ENCODE peak calls at places on chromosomes 6 and 20, in five cellular contexts. B, X, P, D and K are unnamed samples.

GRCh38 chr20:44407402-44408184 is 52.1 kb downstream of the HNF4A start:
- DNase-seq in B (peak; percentile 37), X (peak; percentile 37), P (no peak), D (peak; percentile 89), K (no peak)

GRCh38 chr6:133608620-133609019 is 280.3 kb upstream of the TCF21 start:
- DNase-seq in B (no peak), X (no peak), P (no peak), D (no peak), K (no peak)

GRCh38 chr6:13328875-13329183 is 492 bp upstream of the TBC1D7 start:
- DNase-seq in B (no peak), X (no peak), P (no peak), D (no peak), K (no peak)

GRCh38 chr20:57693670-57694329 is 16.0 kb downstream of the PMEPA1 start:
- DNase-seq in B (no peak), X (no peak), P (no peak), D (no peak), K (no peak)

GRCh38 chr20:36154696-36155628 is at the start of gene EPB41L1:
- DNase-seq in B (peak; percentile 38), X (peak; percentile 62), P (no peak), D (no peak), K (no peak)

GRCh38 chr20:48456361-48457184 is 371.2 kb downstream of the PREX1 start:
- DNase-seq in B (no peak), X (no peak), P (no peak), D (no peak), K (no peak)

GRCh38 chr6:5398530-5398929 is 137.2 kb downstream of the FARS2 start:
- DNase-seq in B (peak; percentile 69), X (peak; percentile 50), P (no peak), D (no peak), K (no peak)

GRCh38 chr6:3194535-3195376 is 32.7 kb downstream of the TUBB2B start:
- DNase-seq in B (peak; percentile 73), X (no peak), P (no peak), D (no peak), K (no peak)

GRCh38 chr20:4936851-4937412 is 64.4 kb downstream of the SLC23A2 start:
- DNase-seq in B (no peak), X (no peak), P (no peak), D (no peak), K (no peak)

GRCh38 chr6:145761584-145761983 is 26.3 kb upstream of the EPM2A start:
- DNase-seq in B (no peak), X (no peak), P (no peak), D (no peak), K (no peak)
- TF ChIP-seq CTCF in B (no peak), X (no peak), P (no peak), D (no peak), K (no peak)

GRCh38 chr20:1211954-1212497 is 8.8 kb downstream of the C20orf202 start:
- DNase-seq in B (no peak), X (no peak), P (no peak), D (no peak), K (no peak)

GRCh38 chr20:1207293-1207884 is 4.1 kb downstream of the C20orf202 start:
- DNase-seq in B (no peak), X (no peak), P (no peak), D (no peak), K (no peak)

GRCh38 chr20:1210501-1210900 is 7.2 kb downstream of the C20orf202 start:
- DNase-seq in B (no peak), X (peak; percentile 30), P (no peak), D (no peak), K (no peak)

GRCh38 chr20:1206749-1207148 is 3.5 kb downstream of the C20orf202 start:
- DNase-seq in B (no peak), X (no peak), P (no peak), D (no peak), K (no peak)

DNA sequence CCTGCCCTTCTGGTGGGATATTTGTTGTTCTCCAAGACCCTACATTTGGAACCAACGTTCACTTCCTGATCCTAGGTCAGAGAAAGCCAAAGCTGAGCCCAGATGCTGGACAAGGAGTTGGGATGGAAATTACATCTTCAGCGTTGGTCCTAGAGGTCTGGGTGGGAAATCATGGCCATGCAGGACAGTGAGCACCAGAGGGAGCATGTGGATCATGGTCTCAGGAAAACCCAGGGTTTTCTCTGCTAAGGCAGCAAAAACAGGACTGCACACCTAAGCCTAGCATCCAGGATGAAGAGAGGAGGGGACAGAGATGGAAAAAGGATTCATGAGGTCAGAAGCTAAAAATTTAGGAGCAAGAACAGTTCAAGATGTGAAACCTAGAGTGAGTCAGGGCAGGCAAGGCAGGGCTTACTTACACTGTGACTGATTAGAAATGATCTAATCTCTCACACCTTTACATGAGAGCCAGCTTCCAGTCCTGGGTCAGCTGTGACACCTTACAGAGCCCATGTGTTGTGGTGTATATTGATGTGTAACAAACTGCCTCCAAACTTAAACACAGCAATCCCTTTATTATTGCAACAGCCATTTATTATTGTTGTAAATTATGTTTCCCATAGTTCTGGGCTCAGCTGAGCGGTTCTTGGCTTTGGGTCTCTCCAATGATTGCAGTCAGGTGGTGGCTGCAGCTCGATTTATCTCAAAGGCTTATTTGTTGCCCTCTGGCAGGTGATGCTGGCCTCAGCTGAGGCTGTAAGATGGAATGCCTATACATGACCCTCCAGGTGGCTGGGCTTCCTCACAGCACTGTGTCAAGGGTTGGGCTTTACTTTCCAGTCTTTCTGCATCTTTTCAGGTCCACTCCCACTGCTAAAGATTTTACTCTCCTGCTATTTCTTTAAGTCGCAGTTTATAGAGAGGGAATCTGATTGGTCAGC is 6.5 kb downstream of the C20orf202 start:
- DNase-seq in B (no peak), X (peak; percentile 44), P (no peak), D (no peak), K (no peak)
- TF ChIP-seq CTCF in B (peak; percentile 39), X (peak; percentile 47), P (no peak), D (no peak), K (peak; percentile 24)

DNA sequence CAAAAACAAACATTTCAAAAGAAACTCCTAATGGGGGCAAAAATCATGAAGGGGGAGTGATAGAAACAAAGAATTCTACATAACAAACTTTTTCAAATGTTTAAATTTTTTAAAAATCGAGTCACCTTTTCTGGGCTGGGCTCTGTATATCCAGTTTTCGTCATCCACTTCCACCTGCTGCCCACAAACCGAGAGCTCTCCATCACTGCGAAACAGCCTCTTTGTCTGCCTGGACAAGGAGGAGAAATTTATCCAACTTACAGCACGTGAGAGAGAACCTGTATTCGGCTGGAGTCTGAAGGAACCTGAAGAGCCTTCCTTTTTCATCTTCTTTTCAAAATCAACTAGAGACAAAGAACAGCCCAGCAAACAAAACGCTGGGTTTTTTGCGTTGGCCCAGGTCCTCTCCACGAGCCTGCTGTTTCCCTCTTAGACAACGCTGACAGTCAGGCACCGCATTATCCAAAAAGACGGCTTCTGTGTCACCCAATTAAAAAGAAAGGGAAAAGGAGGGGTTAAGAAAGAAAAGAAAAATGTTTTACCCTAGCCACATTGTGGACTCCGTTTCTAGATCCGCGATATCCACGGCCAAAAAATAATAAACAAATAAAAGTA is 72.4 kb upstream of the NHSL1 start:
- DNase-seq in B (peak; percentile 9), X (peak; percentile 54), P (no peak), D (no peak), K (no peak)
- TF ChIP-seq CTCF in B (no peak), X (no peak), P (no peak), D (no peak), K (no peak)

GRCh38 chr6:155327326-155328073 is 13.2 kb upstream of the TFB1M start:
- DNase-seq in B (peak; percentile 85), X (peak; percentile 85), P (peak; percentile 47), D (peak; percentile 64), K (no peak)
- TF ChIP-seq CTCF in B (peak; percentile 55), X (peak; percentile 53), P (peak; percentile 79), D (peak; percentile 72), K (peak; percentile 88)

GRCh38 chr20:62952373-62953166 is at the start of gene SLC17A9:
- DNase-seq in B (peak; percentile 36), X (peak; percentile 83), P (peak; percentile 68), D (peak; percentile 90), K (no peak)
- TF ChIP-seq CTCF in B (no peak), X (no peak), P (no peak), D (no peak), K (no peak)

DNA sequence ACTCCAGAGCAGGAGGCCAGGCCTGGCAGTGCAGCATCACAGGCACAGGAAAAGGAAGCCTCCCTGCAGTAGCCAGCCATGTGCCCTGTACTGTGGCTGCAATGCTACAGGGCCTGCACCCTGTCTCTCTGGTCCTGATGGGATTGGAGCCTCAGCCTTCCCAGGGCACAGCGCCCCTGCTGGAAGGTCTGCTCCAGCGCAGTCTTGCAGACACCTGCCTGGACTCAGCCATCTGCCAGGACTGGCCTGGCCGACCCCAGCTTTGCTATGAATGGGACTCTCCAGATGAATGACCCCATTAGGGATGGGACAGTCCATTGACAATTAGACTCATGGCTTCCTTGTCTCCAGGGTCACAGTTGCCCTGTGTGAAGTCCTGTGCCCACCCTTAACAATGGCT is 251.6 kb downstream of the ERMARD start:
- DNase-seq in B (no peak), X (no peak), P (no peak), D (no peak), K (no peak)
- TF ChIP-seq CTCF in B (no peak), X (no peak), P (no peak), D (no peak), K (no peak)

GRCh38 chr20:63978319-63979220 is 872 bp downstream of the SAMD10 start:
- DNase-seq in B (peak; percentile 44), X (peak; percentile 70), P (peak; percentile 92), D (peak; percentile 86), K (no peak)
- TF ChIP-seq CTCF in B (no peak), X (no peak), P (no peak), D (no peak), K (no peak)